ENCODE peak calls at places on chromosomes 2 and 18, in eight cellular contexts. A is H9, I is transverse colon, O is fibroblast of lung, V is right atrium auricular region, J is adrenal gland, Z is pancreas, P is A549. W is an unnamed sample.

GRCh38 chr2:111252436-111252835 is 131.7 kb downstream of the BCL2L11 start:
- DNase-seq in P (no peak), I (no peak), J (no peak), A (no peak), Z (no peak), O (peak; percentile 38), V (no peak), W (no peak)

GRCh38 chr18:74512321-74513053 is 16.3 kb downstream of the CNDP2 start:
- DNase-seq in P (no peak), V (no peak), J (no peak), Z (no peak), A (peak; percentile 9), I (no peak), O (no peak), W (no peak)

GRCh38 chr2:233408366-233409285 is 54.3 kb downstream of the DGKD start:
- DNase-seq in V (peak; percentile 52), Z (no peak), A (no peak), O (no peak), P (no peak), I (no peak), J (no peak), W (no peak)

GRCh38 chr2:128346811-128347558 is 28.3 kb upstream of the HS6ST1 start:
- DNase-seq in V (peak; percentile 40), J (no peak), O (no peak), P (no peak), A (no peak), I (no peak), Z (no peak), W (no peak)

GRCh38 chr2:130776550-130776949 is 21.2 kb downstream of the AMER3 start:
- DNase-seq in A (peak; percentile 38), P (no peak), Z (no peak), V (no peak), I (no peak), J (no peak), O (no peak), W (no peak)

GRCh38 chr2:178478102-178478441 is 328 bp downstream of the FKBP7 start:
- DNase-seq in I (peak; percentile 20), J (no peak), Z (no peak), A (no peak), V (no peak), O (no peak), P (no peak), W (no peak)

GRCh38 chr2:241141214-241141770 is 8.0 kb downstream of the PASK start:
- DNase-seq in Z (no peak), I (no peak), V (no peak), J (no peak), P (no peak), A (no peak), O (no peak), W (no peak)

GRCh38 chr18:71942433-71942832 is 601.7 kb downstream of the CBLN2 start:
- DNase-seq in O (no peak), A (peak; percentile 33), I (no peak), J (no peak), P (no peak), V (no peak), Z (no peak), W (no peak)

GRCh38 chr18:13987956-13988355 is 72.6 kb upstream of the MC2R start:
- DNase-seq in A (no peak), O (no peak), J (no peak), V (no peak), P (no peak), Z (no peak), I (no peak), W (no peak)

GRCh38 chr2:205563646-205564045 is 118.7 kb upstream of the NRP2 start:
- DNase-seq in J (peak; percentile 14), I (peak; percentile 42), V (no peak), O (no peak), A (peak; percentile 64), P (peak; percentile 13), Z (peak; percentile 20), W (peak; percentile 69)

GRCh38 chr18:5841518-5841917 is 53.8 kb downstream of the TMEM200C start:
- DNase-seq in P (no peak), V (no peak), I (no peak), O (peak; percentile 1), A (no peak), J (no peak), Z (no peak), W (no peak)
- TF ChIP-seq CTCF in P (no peak), V (peak; percentile 38), I (no peak), O (no peak), A (no peak), J (peak; percentile 42), Z (no peak), W (peak; percentile 29)

GRCh38 chr18:44765451-44765850 is 84.8 kb downstream of the SETBP1 start:
- DNase-seq in P (no peak), O (no peak), Z (no peak), J (no peak), I (no peak), A (no peak), V (no peak), W (no peak)
- H3K27ac ChIP-seq in P (no peak overlapping the region), O (no peak overlapping the region), Z (no peak overlapping the region), J (no peak overlapping the region), I (peak overlapping the region; percentile 52), A (no peak overlapping the region), V (no peak overlapping the region), W (no peak overlapping the region)

DNA sequence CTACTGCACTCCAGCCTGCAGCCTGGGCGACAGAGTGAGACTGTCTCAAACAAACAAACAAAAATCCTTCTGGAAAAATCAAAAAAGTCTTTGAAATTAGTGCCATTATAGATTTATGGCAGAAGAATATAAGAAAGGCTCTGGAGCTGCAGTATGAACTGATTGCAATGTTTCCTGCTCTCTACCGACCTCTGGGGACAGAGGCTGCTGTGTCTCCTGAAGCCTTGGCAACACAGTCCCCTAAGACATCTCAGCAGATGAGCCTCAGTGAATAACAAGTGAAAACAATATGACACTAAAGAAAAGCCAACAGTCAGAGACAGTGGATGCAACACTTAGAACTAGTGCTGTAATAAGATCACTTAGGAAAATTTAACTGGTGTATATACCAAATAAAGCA is 494.9 kb upstream of the LRATD1 start:
- DNase-seq in Z (no peak), J (no peak), O (no peak), A (peak; percentile 61), P (no peak), V (no peak), I (no peak), W (no peak)
- TF ChIP-seq CTCF in Z (no peak), J (peak; percentile 19), O (no peak), A (peak; percentile 65), P (no peak), V (no peak), I (no peak), W (no peak)

DNA sequence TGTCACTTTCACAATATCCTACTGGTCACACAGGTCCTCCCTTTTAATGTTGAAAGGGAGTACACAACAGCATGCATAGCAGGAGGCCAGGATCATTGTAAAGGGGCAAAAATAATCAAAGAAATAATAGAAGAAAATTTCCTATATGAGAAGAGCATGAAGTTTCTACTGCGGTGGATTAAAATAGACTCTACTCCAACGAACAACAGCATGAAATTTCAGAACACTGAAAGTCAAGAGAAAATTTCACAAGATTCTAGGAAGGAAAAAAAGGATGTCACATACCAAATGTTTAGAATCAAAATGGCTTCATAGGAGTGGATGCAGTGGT is 72.1 kb upstream of the EPAS1 start:
- DNase-seq in J (no peak), P (no peak), I (no peak), O (no peak), Z (no peak), A (no peak), V (no peak), W (no peak)
- H3K27ac ChIP-seq in J (peak overlapping the region; percentile 56), P (peak overlapping the region; percentile 93), I (peak overlapping the region; percentile 41), O (peak overlapping the region; percentile 81), Z (no peak overlapping the region), A (no peak overlapping the region), V (peak overlapping the region; percentile 48), W (peak overlapping the region; percentile 12)

GRCh38 chr18:23716516-23716915 is 27.3 kb downstream of the LAMA3 start:
- DNase-seq in J (no peak), V (no peak), Z (no peak), I (no peak), P (no peak), A (peak; percentile 66), O (peak; percentile 94), W (no peak)
- TF ChIP-seq CTCF in J (no peak), V (no peak), Z (no peak), I (no peak), P (no peak), A (no peak), O (no peak), W (no peak)

GRCh38 chr18:35605686-35606417 is 24.3 kb downstream of the GALNT1 start:
- DNase-seq in P (no peak), Z (no peak), V (no peak), A (no peak), I (no peak), J (no peak), O (peak; percentile 27), W (no peak)

GRCh38 chr18:35609236-35609635 is 27.7 kb downstream of the GALNT1 start:
- DNase-seq in O (no peak), A (no peak), I (no peak), J (no peak), Z (no peak), V (no peak), P (no peak), W (no peak)

GRCh38 chr18:35611518-35611917 is 30.0 kb downstream of the GALNT1 start:
- DNase-seq in O (peak; percentile 50), Z (no peak), P (no peak), J (no peak), A (no peak), V (no peak), I (no peak), W (no peak)

GRCh38 chr18:35610089-35610488 is 28.5 kb downstream of the GALNT1 start:
- DNase-seq in V (no peak), O (no peak), J (no peak), Z (no peak), P (no peak), I (peak; percentile 38), A (no peak), W (no peak)

DNA sequence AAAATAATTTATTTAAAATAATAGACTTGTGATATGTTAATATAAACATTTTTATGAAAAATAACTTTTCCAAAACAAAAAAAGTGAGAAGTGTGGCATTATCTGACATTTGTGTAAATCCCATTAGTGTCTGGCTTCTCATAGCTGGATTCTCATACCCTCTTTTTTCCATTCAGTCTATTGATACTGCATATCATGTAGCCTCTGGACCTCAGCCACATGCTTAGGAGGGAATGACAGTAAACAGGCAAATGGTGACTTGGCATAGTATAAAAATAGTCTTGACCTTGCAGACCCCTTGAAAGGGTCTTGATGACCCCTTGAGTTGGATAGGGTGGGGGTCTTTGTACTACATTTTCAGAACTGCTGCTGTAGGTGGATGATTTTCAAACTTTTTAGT is 29.2 kb downstream of the GALNT1 start:
- DNase-seq in V (no peak), O (no peak), A (no peak), Z (no peak), P (no peak), J (no peak), I (no peak), W (no peak)
- H3K27ac ChIP-seq in V (no peak overlapping the region), O (no peak overlapping the region), A (no peak overlapping the region), Z (no peak overlapping the region), P (peak overlapping the region; percentile 32), J (no peak overlapping the region), I (no peak overlapping the region), W (no peak overlapping the region)

GRCh38 chr2:72133721-72134407 is 13.8 kb downstream of the CYP26B1 start:
- DNase-seq in I (no peak), V (no peak), O (no peak), Z (no peak), J (no peak), P (no peak), A (no peak), W (no peak)
- TF ChIP-seq CTCF in I (no peak), V (no peak), O (no peak), Z (no peak), J (no peak), P (no peak), A (no peak), W (no peak)

W was measured in upper lobe of right lung.